ENCODE peak calls at places on chromosomes 16 and 17, in five cellular contexts. Y is neural crest cell, Z is fibroblast of lung, R is HS-27A, X is fibroblast of pulmonary artery. C is an unnamed sample.

GRCh38 chr17:60577147-60577925 is 22.7 kb upstream of the PPM1D start:
- DNase-seq in Y (no peak), Z (peak; percentile 76), R (no peak), X (peak; percentile 71), C (peak; percentile 26)

GRCh38 chr17:77228224-77229215 is 87.8 kb downstream of the SEC14L1 start:
- DNase-seq in Y (no peak), Z (no peak), R (no peak), X (no peak), C (no peak)

GRCh38 chr16:75252049-75252864 is 833 bp upstream of the BCAR1 start:
- DNase-seq in Y (no peak), Z (no peak), R (no peak), X (no peak), C (no peak)

GRCh38 chr16:16109453-16110110 is 113.7 kb downstream of the ABCC6 start:
- DNase-seq in Y (no peak), Z (no peak), R (no peak), X (no peak), C (no peak)

GRCh38 chr16:50610331-50611262 is 62.4 kb downstream of the NKD1 start:
- DNase-seq in Y (no peak), Z (no peak), R (no peak), X (no peak), C (no peak)

GRCh38 chr16:21223787-21224186 is 9.7 kb upstream of the ANKS4B start:
- DNase-seq in Y (no peak), Z (no peak), R (no peak), X (no peak), C (no peak)

GRCh38 chr17:78538033-78538776 is 39.0 kb downstream of the DNAH17 start:
- DNase-seq in Y (no peak), Z (no peak), R (no peak), X (peak; percentile 28), C (no peak)

GRCh38 chr17:32487460-32488176 is 825 bp downstream of the CDK5R1 start:
- DNase-seq in Y (no peak), Z (peak; percentile 12), R (no peak), X (no peak), C (peak; percentile 52)

GRCh38 chr17:60355663-60356594 is 36.0 kb downstream of the USP32 start:
- DNase-seq in Y (no peak), Z (no peak), R (no peak), X (no peak), C (no peak)

GRCh38 chr17:27446569-27447301 is 9.5 kb upstream of the KSR1 start:
- DNase-seq in Y (no peak), Z (peak; percentile 100), R (peak; percentile 76), X (peak; percentile 99), C (peak; percentile 78)

GRCh38 chr16:77589071-77589755 is 133.1 kb upstream of the NUDT7 start:
- DNase-seq in Y (no peak), Z (peak; percentile 35), R (no peak), X (no peak), C (peak; percentile 59)

GRCh38 chr17:77631307-77631706 is 327.2 kb upstream of the TNRC6C start:
- DNase-seq in Y (no peak), Z (no peak), R (no peak), X (no peak), C (no peak)

GRCh38 chr16:86396318-86396882 is 113.9 kb upstream of the FOXF1 start:
- DNase-seq in Y (no peak), Z (peak; percentile 98), R (no peak), X (peak; percentile 79), C (peak; percentile 81)

GRCh38 chr16:85420501-85421337 is 192.4 kb upstream of the GSE1 start:
- DNase-seq in Y (peak; percentile 72), Z (peak; percentile 38), R (no peak), X (peak; percentile 58), C (peak; percentile 73)

GRCh38 chr17:68094481-68095078 is 59.0 kb downstream of the KPNA2 start:
- DNase-seq in Y (no peak), Z (no peak), R (no peak), X (no peak), C (no peak)

GRCh38 chr16:28303132-28303531 is 10.8 kb downstream of the SBK1 start:
- DNase-seq in Y (no peak), Z (no peak), R (no peak), X (no peak), C (no peak)

GRCh38 chr17:31394544-31394943 is 3.1 kb downstream of the RAB11FIP4 start:
- DNase-seq in Y (peak; percentile 76), Z (peak; percentile 79), R (no peak), X (peak; percentile 86), C (peak; percentile 90)

GRCh38 chr16:1188781-1189189 is 35.9 kb downstream of the CACNA1H start:
- DNase-seq in Y (peak; percentile 72), Z (peak; percentile 7), R (no peak), X (peak; percentile 51), C (peak; percentile 79)

GRCh38 chr16:78640886-78641285 is 541.4 kb downstream of the WWOX start:
- DNase-seq in Y (no peak), Z (no peak), R (no peak), X (no peak), C (no peak)

GRCh38 chr16:56662357-56663354 is 4.9 kb downstream of the MT1F start:
- DNase-seq in Y (no peak), Z (no peak), R (no peak), X (no peak), C (no peak)

GRCh38 chr16:67530013-67530939 is 1.6 kb downstream of the RIPOR1 start:
- DNase-seq in Y (no peak), Z (peak; percentile 72), R (no peak), X (peak; percentile 81), C (peak; percentile 93)

GRCh38 chr17:47684025-47684424 is 9.9 kb upstream of the TBKBP1 start:
- DNase-seq in Y (no peak), Z (no peak), R (no peak), X (no peak), C (no peak)

GRCh38 chr17:34580685-34581445 is 1.5 kb downstream of the TMEM132E start:
- DNase-seq in Y (no peak), Z (no peak), R (no peak), X (no peak), C (peak; percentile 8)

GRCh38 chr17:61018938-61019337 is 341.3 kb downstream of the BCAS3 start:
- DNase-seq in Y (no peak), Z (no peak), R (no peak), X (no peak), C (no peak)

GRCh38 chr16:76345093-76345735 is 68.0 kb downstream of the CNTNAP4 start:
- DNase-seq in Y (no peak), Z (peak; percentile 67), R (no peak), X (peak; percentile 99), C (peak; percentile 64)

GRCh38 chr17:81961087-81961514 is at the start of gene NOTUM:
- DNase-seq in Y (no peak), Z (peak; percentile 27), R (no peak), X (peak; percentile 22), C (peak; percentile 80)

GRCh38 chr17:75853410-75853809 is 1.7 kb downstream of the WBP2 start:
- DNase-seq in Y (no peak), Z (no peak), R (no peak), X (peak; percentile 59), C (peak; percentile 57)

GRCh38 chr16:67281536-67282446 is 2.5 kb downstream of the PLEKHG4 start:
- DNase-seq in Y (no peak), Z (no peak), R (no peak), X (no peak), C (no peak)

GRCh38 chr16:85781685-85782370 is 17.5 kb downstream of the EMC8 start:
- DNase-seq in Y (no peak), Z (peak; percentile 82), R (no peak), X (peak; percentile 43), C (peak; percentile 93)

GRCh38 chr16:79821911-79822310 is 221.4 kb upstream of the MAF start:
- DNase-seq in Y (no peak), Z (no peak), R (no peak), X (no peak), C (no peak)

GRCh38 chr17:59763861-59764260 is 56.4 kb downstream of the VMP1 start:
- DNase-seq in Y (no peak), Z (peak; percentile 89), R (peak; percentile 69), X (peak; percentile 88), C (peak; percentile 63)

GRCh38 chr16:62573466-62573865 is 537.2 kb upstream of the CDH8 start:
- DNase-seq in Y (no peak), Z (no peak), R (no peak), X (no peak), C (no peak)

GRCh38 chr17:83127431-83128160 is 48.2 kb downstream of the METRNL start:
- DNase-seq in Y (no peak), Z (no peak), R (no peak), X (no peak), C (no peak)

GRCh38 chr17:40560592-40561293 is 4.5 kb downstream of the CCR7 start:
- DNase-seq in Y (no peak), Z (peak; percentile 76), R (no peak), X (peak; percentile 49), C (peak; percentile 68)